ENCODE peak calls at places on chromosomes 4 and X, in eight cellular contexts. One of them, this sample, is unnamed.

GRCh38 chrX:155966876-155967275 is 30.6 kb upstream of the IL9R start:
- DNase-seq in stomach: no peak
- DNase-seq in left lung: no peak
- DNase-seq in heart right ventricle: no peak
- DNase-seq in fibroblast of mammary gland: peak; percentile 45
- DNase-seq in choroid plexus epithelial cell: peak; percentile 23
- DNase-seq in astrocyte of the cerebellum: no peak
- DNase-seq in SK-N-SH: peak; percentile 65
- DNase-seq in this sample: no peak

GRCh38 chrX:153477039-153477438 is 6.7 kb upstream of the HAUS7 start:
- DNase-seq in stomach: no peak
- DNase-seq in left lung: no peak
- DNase-seq in heart right ventricle: no peak
- DNase-seq in fibroblast of mammary gland: peak; percentile 63
- DNase-seq in choroid plexus epithelial cell: peak; percentile 28
- DNase-seq in astrocyte of the cerebellum: no peak
- DNase-seq in SK-N-SH: peak; percentile 89
- DNase-seq in this sample: peak; percentile 66

GRCh38 chr4:108237693-108238092 is 69.0 kb upstream of the LEF1 start:
- DNase-seq in stomach: no peak
- DNase-seq in left lung: no peak
- DNase-seq in heart right ventricle: no peak
- DNase-seq in fibroblast of mammary gland: no peak
- DNase-seq in choroid plexus epithelial cell: no peak
- DNase-seq in astrocyte of the cerebellum: no peak
- DNase-seq in SK-N-SH: no peak
- DNase-seq in this sample: no peak

GRCh38 chr4:109506890-109507289 is 53.2 kb upstream of the MCUB start:
- DNase-seq in stomach: no peak
- DNase-seq in left lung: no peak
- DNase-seq in heart right ventricle: no peak
- DNase-seq in fibroblast of mammary gland: no peak
- DNase-seq in choroid plexus epithelial cell: no peak
- DNase-seq in astrocyte of the cerebellum: no peak
- DNase-seq in SK-N-SH: no peak
- DNase-seq in this sample: no peak

GRCh38 chr4:95638920-95639501 is 90.2 kb upstream of the UNC5C start:
- DNase-seq in stomach: no peak
- DNase-seq in left lung: no peak
- DNase-seq in heart right ventricle: no peak
- DNase-seq in fibroblast of mammary gland: no peak
- DNase-seq in choroid plexus epithelial cell: peak; percentile 55
- DNase-seq in astrocyte of the cerebellum: no peak
- DNase-seq in SK-N-SH: no peak
- DNase-seq in this sample: no peak

GRCh38 chr4:119690871-119691270 is 62.3 kb upstream of the PDE5A start:
- DNase-seq in stomach: no peak
- DNase-seq in left lung: no peak
- DNase-seq in heart right ventricle: no peak
- DNase-seq in fibroblast of mammary gland: peak; percentile 6
- DNase-seq in choroid plexus epithelial cell: no peak
- DNase-seq in astrocyte of the cerebellum: no peak
- DNase-seq in SK-N-SH: no peak
- DNase-seq in this sample: no peak

GRCh38 chrX:9788908-9789307 is 2.7 kb downstream of the SHROOM2 start:
- DNase-seq in stomach: peak; percentile 47
- DNase-seq in left lung: no peak
- DNase-seq in heart right ventricle: no peak
- DNase-seq in fibroblast of mammary gland: no peak
- DNase-seq in choroid plexus epithelial cell: peak; percentile 37
- DNase-seq in astrocyte of the cerebellum: no peak
- DNase-seq in SK-N-SH: no peak
- DNase-seq in this sample: no peak

GRCh38 chr4:141215972-141216761 is 4.5 kb upstream of the ZNF330 start:
- DNase-seq in stomach: no peak
- DNase-seq in left lung: peak; percentile 42
- DNase-seq in heart right ventricle: no peak
- DNase-seq in fibroblast of mammary gland: no peak
- DNase-seq in choroid plexus epithelial cell: no peak
- DNase-seq in astrocyte of the cerebellum: no peak
- DNase-seq in SK-N-SH: no peak
- DNase-seq in this sample: no peak

GRCh38 chr4:8730681-8731080 is 138.1 kb downstream of the CPZ start:
- DNase-seq in stomach: peak; percentile 23
- DNase-seq in left lung: peak; percentile 14
- DNase-seq in heart right ventricle: no peak
- DNase-seq in fibroblast of mammary gland: no peak
- DNase-seq in choroid plexus epithelial cell: no peak
- DNase-seq in astrocyte of the cerebellum: no peak
- DNase-seq in SK-N-SH: no peak
- DNase-seq in this sample: no peak

GRCh38 chrX:151384807-151385206 is 12.2 kb upstream of the VMA21 start:
- DNase-seq in stomach: peak; percentile 56
- DNase-seq in left lung: no peak
- DNase-seq in heart right ventricle: no peak
- DNase-seq in fibroblast of mammary gland: no peak
- DNase-seq in choroid plexus epithelial cell: no peak
- DNase-seq in astrocyte of the cerebellum: peak; percentile 16
- DNase-seq in SK-N-SH: no peak
- DNase-seq in this sample: no peak

GRCh38 chr4:149113804-149114430 is 671.7 kb upstream of the NR3C2 start:
- DNase-seq in stomach: no peak
- DNase-seq in left lung: no peak
- DNase-seq in heart right ventricle: no peak
- DNase-seq in fibroblast of mammary gland: peak; percentile 74
- DNase-seq in choroid plexus epithelial cell: peak; percentile 67
- DNase-seq in astrocyte of the cerebellum: peak; percentile 80
- DNase-seq in SK-N-SH: no peak
- DNase-seq in this sample: peak; percentile 82

GRCh38 chr4:25792200-25792791 is 70.5 kb downstream of the SEL1L3 start:
- DNase-seq in stomach: peak; percentile 79
- DNase-seq in left lung: no peak
- DNase-seq in heart right ventricle: no peak
- DNase-seq in fibroblast of mammary gland: no peak
- DNase-seq in choroid plexus epithelial cell: peak; percentile 31
- DNase-seq in astrocyte of the cerebellum: no peak
- DNase-seq in SK-N-SH: peak; percentile 50
- DNase-seq in this sample: no peak

GRCh38 chrX:101957174-101957573 is 25.3 kb upstream of the ZMAT1 start:
- DNase-seq in stomach: no peak
- DNase-seq in left lung: no peak
- DNase-seq in heart right ventricle: no peak
- DNase-seq in fibroblast of mammary gland: no peak
- DNase-seq in choroid plexus epithelial cell: no peak
- DNase-seq in astrocyte of the cerebellum: no peak
- DNase-seq in SK-N-SH: no peak
- DNase-seq in this sample: no peak

GRCh38 chrX:50343917-50344316 is 126.7 kb downstream of the DGKK start:
- DNase-seq in stomach: no peak
- DNase-seq in left lung: no peak
- DNase-seq in heart right ventricle: no peak
- DNase-seq in fibroblast of mammary gland: no peak
- DNase-seq in choroid plexus epithelial cell: no peak
- DNase-seq in astrocyte of the cerebellum: no peak
- DNase-seq in SK-N-SH: no peak
- DNase-seq in this sample: no peak

GRCh38 chrX:6738518-6739470 is 203.9 kb upstream of the VCX3A start:
- DNase-seq in stomach: no peak
- DNase-seq in left lung: no peak
- DNase-seq in heart right ventricle: no peak
- DNase-seq in fibroblast of mammary gland: no peak
- DNase-seq in choroid plexus epithelial cell: no peak
- DNase-seq in astrocyte of the cerebellum: no peak
- DNase-seq in SK-N-SH: no peak
- DNase-seq in this sample: no peak
- H3K4me3 ChIP-seq in stomach: no peak overlapping the region
- H3K4me3 ChIP-seq in left lung: no peak overlapping the region
- H3K4me3 ChIP-seq in heart right ventricle: no peak overlapping the region
- H3K4me3 ChIP-seq in fibroblast of mammary gland: no peak overlapping the region
- H3K4me3 ChIP-seq in choroid plexus epithelial cell: no peak overlapping the region
- H3K4me3 ChIP-seq in astrocyte of the cerebellum: no peak overlapping the region
- H3K4me3 ChIP-seq in SK-N-SH: no peak overlapping the region
- H3K4me3 ChIP-seq in this sample: no peak overlapping the region

GRCh38 chr4:154503598-154503997 is 12.0 kb upstream of the DCHS2 start:
- DNase-seq in stomach: no peak
- DNase-seq in left lung: no peak
- DNase-seq in heart right ventricle: no peak
- DNase-seq in fibroblast of mammary gland: peak; percentile 41
- DNase-seq in choroid plexus epithelial cell: peak; percentile 43
- DNase-seq in astrocyte of the cerebellum: no peak
- DNase-seq in SK-N-SH: peak; percentile 17
- DNase-seq in this sample: peak; percentile 19
- TF ChIP-seq CTCF in stomach: peak; percentile 19
- TF ChIP-seq CTCF in left lung: no peak
- TF ChIP-seq CTCF in heart right ventricle: no peak
- TF ChIP-seq CTCF in fibroblast of mammary gland: peak; percentile 65
- TF ChIP-seq CTCF in choroid plexus epithelial cell: peak; percentile 64
- TF ChIP-seq CTCF in astrocyte of the cerebellum: peak; percentile 62
- TF ChIP-seq CTCF in SK-N-SH: peak; percentile 56
- TF ChIP-seq CTCF in this sample: peak; percentile 59

GRCh38 chr4:17517664-17518063 is 2.7 kb downstream of the CLRN2 start:
- DNase-seq in stomach: no peak
- DNase-seq in left lung: no peak
- DNase-seq in heart right ventricle: no peak
- DNase-seq in fibroblast of mammary gland: no peak
- DNase-seq in choroid plexus epithelial cell: no peak
- DNase-seq in astrocyte of the cerebellum: no peak
- DNase-seq in SK-N-SH: no peak
- DNase-seq in this sample: no peak
- H3K4me3 ChIP-seq in stomach: no peak overlapping the region
- H3K4me3 ChIP-seq in left lung: no peak overlapping the region
- H3K4me3 ChIP-seq in heart right ventricle: no peak overlapping the region
- H3K4me3 ChIP-seq in fibroblast of mammary gland: no peak overlapping the region
- H3K4me3 ChIP-seq in choroid plexus epithelial cell: no peak overlapping the region
- H3K4me3 ChIP-seq in astrocyte of the cerebellum: no peak overlapping the region
- H3K4me3 ChIP-seq in SK-N-SH: no peak overlapping the region
- H3K4me3 ChIP-seq in this sample: no peak overlapping the region

DNA sequence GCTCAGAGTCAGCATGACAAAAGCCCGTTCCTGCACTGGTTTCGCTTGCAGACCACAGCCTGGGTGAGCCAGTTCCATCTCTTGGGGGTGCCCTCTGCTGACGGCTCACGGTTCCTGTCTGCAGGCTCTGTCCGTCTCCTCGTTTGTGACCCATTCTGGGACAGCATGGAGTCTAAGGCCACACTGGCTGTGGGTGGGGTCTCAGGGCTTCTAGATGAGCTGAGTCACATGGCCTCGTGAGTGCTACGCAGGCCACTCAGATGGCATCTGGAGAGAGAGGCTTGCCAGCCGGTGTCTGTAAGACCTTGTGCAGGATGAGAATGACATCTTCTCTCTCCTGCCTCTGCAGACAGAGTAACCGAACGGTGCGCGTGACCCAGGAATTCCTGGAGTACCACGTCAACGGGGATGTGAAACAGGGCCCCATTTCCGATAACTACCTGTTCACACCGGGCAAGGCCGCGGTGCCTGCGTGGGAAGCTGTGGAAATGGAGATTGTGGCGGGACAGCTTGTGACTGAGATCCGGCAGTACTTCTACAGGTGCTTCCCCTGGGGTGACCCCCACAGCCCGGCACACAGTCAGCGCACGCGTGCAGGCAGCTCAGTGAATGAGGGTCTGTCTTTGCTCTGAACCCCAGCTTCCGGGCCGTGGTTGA is 31.6 kb upstream of the MRFAP1 start:
- DNase-seq in stomach: no peak
- DNase-seq in left lung: no peak
- DNase-seq in heart right ventricle: no peak
- DNase-seq in fibroblast of mammary gland: no peak
- DNase-seq in choroid plexus epithelial cell: peak; percentile 26
- DNase-seq in astrocyte of the cerebellum: no peak
- DNase-seq in SK-N-SH: no peak
- DNase-seq in this sample: no peak
- TF ChIP-seq CTCF in stomach: no peak
- TF ChIP-seq CTCF in left lung: no peak
- TF ChIP-seq CTCF in heart right ventricle: no peak
- TF ChIP-seq CTCF in fibroblast of mammary gland: no peak
- TF ChIP-seq CTCF in choroid plexus epithelial cell: peak; percentile 38
- TF ChIP-seq CTCF in astrocyte of the cerebellum: peak; percentile 9
- TF ChIP-seq CTCF in SK-N-SH: no peak
- TF ChIP-seq CTCF in this sample: no peak

GRCh38 chr4:90207887-90208454 is 80.8 kb downstream of the CCSER1 start:
- DNase-seq in stomach: no peak
- DNase-seq in left lung: no peak
- DNase-seq in heart right ventricle: no peak
- DNase-seq in fibroblast of mammary gland: no peak
- DNase-seq in choroid plexus epithelial cell: no peak
- DNase-seq in astrocyte of the cerebellum: no peak
- DNase-seq in SK-N-SH: no peak
- DNase-seq in this sample: no peak
- H3K4me3 ChIP-seq in stomach: no peak overlapping the region
- H3K4me3 ChIP-seq in left lung: no peak overlapping the region
- H3K4me3 ChIP-seq in heart right ventricle: no peak overlapping the region
- H3K4me3 ChIP-seq in fibroblast of mammary gland: no peak overlapping the region
- H3K4me3 ChIP-seq in choroid plexus epithelial cell: no peak overlapping the region
- H3K4me3 ChIP-seq in astrocyte of the cerebellum: no peak overlapping the region
- H3K4me3 ChIP-seq in SK-N-SH: no peak overlapping the region
- H3K4me3 ChIP-seq in this sample: no peak overlapping the region

This sample was measured in AG10803.